ENCODE peak calls at places on chromosomes 1 and 21, in seven cellular contexts. K, G, B, F, A, V and H are unnamed samples.

GRCh38 chr21:45455321-45456013 is 50.5 kb downstream of the COL18A1 start:
- DNase-seq in B (no peak), V (no peak), G (peak; percentile 61), A (no peak), F (no peak), K (peak; percentile 64), H (peak; percentile 19)

GRCh38 chr1:175383239-175383638 is 190.7 kb upstream of the KIAA0040 start:
- DNase-seq in B (no peak), G (no peak), V (no peak), A (no peak), F (no peak), K (no peak), H (no peak)

GRCh38 chr1:85584923-85585322 is 4.4 kb downstream of the CCN1 start:
- DNase-seq in K (no peak), A (no peak), V (no peak), F (peak; percentile 41), B (no peak), G (no peak), H (no peak)

GRCh38 chr1:27011976-27012563 is 580 bp downstream of the TENT5B start:
- DNase-seq in K (no peak), F (no peak), B (no peak), G (no peak), V (no peak), A (no peak), H (no peak)

GRCh38 chr1:80217377-80217986 is 1211.0 kb upstream of the ADGRL4 start:
- DNase-seq in K (no peak), G (no peak), B (peak; percentile 8), A (no peak), V (no peak), F (peak; percentile 55), H (no peak)

GRCh38 chr1:219220945-219221344 is 47.3 kb downstream of the LYPLAL1 start:
- DNase-seq in A (no peak), B (no peak), G (no peak), F (no peak), V (no peak), K (no peak), H (no peak)

GRCh38 chr1:20430355-20431290 is 55.4 kb downstream of the CAMK2N1 start:
- DNase-seq in V (peak; percentile 54), K (no peak), F (peak; percentile 87), G (peak; percentile 48), B (no peak), A (no peak), H (peak; percentile 63)

GRCh38 chr1:115218034-115218405 is 120.0 kb downstream of the NGF start:
- DNase-seq in V (no peak), K (no peak), F (no peak), A (no peak), G (no peak), B (peak; percentile 15), H (no peak)

GRCh38 chr1:13828454-13829151 is 128.6 kb downstream of the PRDM2 start:
- DNase-seq in G (no peak), A (peak; percentile 63), B (peak; percentile 32), K (peak; percentile 67), V (no peak), F (peak; percentile 87), H (no peak)

GRCh38 chr1:213779228-213779627 is 208.5 kb upstream of the PROX1 start:
- DNase-seq in V (no peak), A (no peak), B (no peak), G (no peak), K (no peak), F (no peak), H (no peak)

GRCh38 chr1:24929876-24930702 is at the start of gene RUNX3:
- DNase-seq in G (peak; percentile 70), B (no peak), F (peak; percentile 79), K (peak; percentile 77), V (peak; percentile 94), A (peak; percentile 64), H (peak; percentile 88)

GRCh38 chr1:113742515-113742914 is 16.8 kb downstream of the PHTF1 start:
- DNase-seq in A (no peak), V (no peak), F (no peak), G (no peak), K (no peak), B (no peak), H (no peak)

GRCh38 chr21:41418393-41418792 is 7.6 kb upstream of the MX1 start:
- DNase-seq in F (no peak), K (no peak), V (no peak), G (no peak), A (no peak), B (no peak), H (peak; percentile 20)

GRCh38 chr1:31412732-31413404 is at the start of gene SERINC2:
- DNase-seq in V (peak; percentile 26), B (no peak), G (no peak), F (peak; percentile 84), A (peak; percentile 66), K (no peak), H (no peak)

GRCh38 chr1:90781429-90782020 is 64.4 kb upstream of the BARHL2 start:
- DNase-seq in G (no peak), A (no peak), K (no peak), F (no peak), V (no peak), B (no peak), H (no peak)

GRCh38 chr1:116956378-116956777 is 45.2 kb upstream of the CD101 start:
- DNase-seq in F (no peak), G (no peak), V (no peak), B (no peak), A (no peak), K (no peak), H (no peak)

GRCh38 chr1:201153474-201154388 is 543 bp downstream of the TMEM9 start:
- DNase-seq in G (no peak), A (no peak), B (no peak), F (peak; percentile 64), K (no peak), V (no peak), H (peak; percentile 57)

GRCh38 chr1:184608581-184608980 is 146.1 kb downstream of the EDEM3 start:
- DNase-seq in V (no peak), A (no peak), B (no peak), G (no peak), F (no peak), K (no peak), H (no peak)

GRCh38 chr1:85374160-85374559 is 90.8 kb downstream of the DDAH1 start:
- DNase-seq in F (no peak), A (no peak), V (no peak), B (no peak), K (no peak), G (no peak), H (peak; percentile 48)

GRCh38 chr1:219460561-219461511 is 152.1 kb downstream of the ZC3H11B start:
- DNase-seq in F (no peak), K (no peak), V (no peak), B (no peak), A (no peak), G (no peak), H (no peak)

DNA sequence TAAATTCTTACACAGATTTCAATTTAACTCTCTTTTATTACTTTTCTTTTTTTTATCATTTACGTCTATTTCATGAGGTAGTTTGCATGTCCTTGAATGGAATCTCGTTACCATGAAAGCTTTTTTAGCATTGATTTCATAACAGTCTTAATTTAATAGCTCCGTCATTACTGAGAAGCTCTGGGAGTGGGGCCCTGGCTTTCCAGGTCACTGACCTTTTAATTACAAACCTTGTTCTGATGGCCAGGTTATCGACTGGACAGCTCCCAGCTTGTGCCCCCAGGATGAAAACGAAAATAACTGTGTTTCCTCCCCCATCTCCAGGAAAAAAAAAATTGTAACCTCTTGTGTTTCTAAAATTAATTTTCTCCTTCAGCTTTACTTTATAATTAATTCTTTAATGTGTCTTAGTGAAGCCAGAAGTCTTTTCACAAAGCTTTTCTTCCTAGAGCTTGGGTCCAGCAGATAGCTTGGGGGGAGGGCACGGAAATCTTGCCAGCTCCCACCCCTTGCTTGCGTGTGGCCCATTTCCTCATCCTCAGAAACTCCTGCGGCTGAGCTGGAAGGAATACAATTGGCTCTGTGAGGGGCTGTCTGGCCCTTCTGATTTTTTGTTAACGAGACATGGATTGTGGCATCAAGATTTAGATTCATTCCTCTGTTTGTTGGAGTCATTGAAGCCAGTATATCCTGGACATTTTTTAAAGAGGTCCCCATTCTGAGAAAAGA is 65.7 kb downstream of the PEX14 start:
- DNase-seq in B (no peak), V (no peak), F (no peak), A (no peak), G (peak; percentile 31), K (no peak), H (no peak)
- H3K4me3 ChIP-seq in B (no peak overlapping the region), V (no peak overlapping the region), F (peak overlapping the region; percentile 22), A (no peak overlapping the region), G (no peak overlapping the region), K (no peak overlapping the region), H (no peak overlapping the region)

GRCh38 chr1:43172532-43172972 is 422 bp downstream of the CFAP57 start:
- DNase-seq in V (peak; percentile 76), F (peak; percentile 87), A (peak; percentile 86), B (peak; percentile 78), G (peak; percentile 86), K (peak; percentile 91), H (no peak)
- H3K27ac ChIP-seq in V (peak overlapping the region; percentile 74), F (no peak overlapping the region), A (peak overlapping the region; percentile 35), B (no peak overlapping the region), G (no peak overlapping the region), K (no peak overlapping the region), H (peak overlapping the region; percentile 48)

GRCh38 chr1:205456868-205457724 is 1.3 kb upstream of the BLACAT1 start:
- DNase-seq in K (no peak), G (no peak), A (no peak), V (no peak), F (peak; percentile 90), B (no peak), H (no peak)
- H3K27me3 ChIP-seq in K (peaks cover 39% of the 10 kb centered on the region), G (peaks cover 24% of the 10 kb centered on the region), A (peaks cover 21% of the 10 kb centered on the region), V (peaks cover 29% of the 10 kb centered on the region), F (peaks cover 40% of the 10 kb centered on the region), B (peaks cover 86% of the 10 kb centered on the region), H (peaks cover 70% of the 10 kb centered on the region)

GRCh38 chr1:23837905-23838304 is 12.7 kb upstream of the HMGCL start:
- DNase-seq in V (peak; percentile 23), B (no peak), G (peak; percentile 16), K (no peak), A (no peak), F (peak; percentile 30), H (no peak)
- H3K4me3 ChIP-seq in V (peak overlapping the region; percentile 42), B (no peak overlapping the region), G (peak overlapping the region; percentile 17), K (peak overlapping the region; percentile 62), A (peak overlapping the region; percentile 41), F (peak overlapping the region; percentile 72), H (no peak overlapping the region)

GRCh38 chr1:8212443-8212920 is 105.4 kb upstream of the SLC45A1 start:
- DNase-seq in V (no peak), K (no peak), F (no peak), A (no peak), B (no peak), G (no peak), H (no peak)

GRCh38 chr1:8213676-8214075 is 104.2 kb upstream of the SLC45A1 start:
- DNase-seq in V (no peak), G (no peak), A (no peak), B (no peak), F (no peak), K (no peak), H (no peak)

GRCh38 chr1:8216005-8216404 is 101.9 kb upstream of the SLC45A1 start:
- DNase-seq in A (no peak), B (no peak), V (no peak), F (no peak), G (no peak), K (no peak), H (peak; percentile 37)

GRCh38 chr1:8213136-8213535 is 104.8 kb upstream of the SLC45A1 start:
- DNase-seq in A (no peak), F (no peak), B (no peak), K (no peak), G (no peak), V (no peak), H (no peak)

GRCh38 chr1:8214501-8215173 is 103.3 kb upstream of the SLC45A1 start:
- DNase-seq in F (peak; percentile 47), A (no peak), K (no peak), B (no peak), G (no peak), V (no peak), H (no peak)
- H3K27ac ChIP-seq in F (no peak overlapping the region), A (no peak overlapping the region), K (no peak overlapping the region), B (no peak overlapping the region), G (no peak overlapping the region), V (no peak overlapping the region), H (no peak overlapping the region)